ENCODE peak calls at places on chromosomes 7 and 10, in five cellular contexts. L is Panc1; J is CD4-positive, CD25-positive, alpha-beta regulatory T cell; M is stomach; D is thoracic aorta. A is an unnamed sample. For H3K9me3, the result is how much of the 10 kb centered on the place peaks cover.

GRCh38 chr10:96511044-96511945 is 2.4 kb downstream of the TLL2 start:
- DNase-seq in L (peak), J (peak), M (peak), D (no peak), A (no peak)

GRCh38 chr7:43637114-43637806 is 54.4 kb downstream of the STK17A start:
- DNase-seq in L (no peak), J (peak), M (no peak), D (no peak), A (no peak)

GRCh38 chr7:138833596-138833995 is 35.6 kb upstream of the ATP6V0A4 start:
- DNase-seq in L (no peak), J (no peak), M (no peak), D (no peak), A (no peak)

GRCh38 chr7:74455933-74456332 is 2.2 kb downstream of the GTF2IRD1 start:
- DNase-seq in L (no peak), J (no peak), M (no peak), D (no peak), A (no peak)

GRCh38 chr7:71303566-71303965 is 171.6 kb downstream of the GALNT17 start:
- DNase-seq in L (no peak), J (no peak), M (no peak), D (no peak), A (no peak)

GRCh38 chr7:128909605-128910568 is 622 bp downstream of the KCP start:
- DNase-seq in L (no peak), J (no peak), M (no peak), D (no peak), A (no peak)

GRCh38 chr10:77746313-77746712 is 108.7 kb upstream of the KCNMA1 start:
- DNase-seq in L (no peak), J (no peak), M (no peak), D (no peak), A (no peak)

GRCh38 chr7:46486264-46487206 is 565.5 kb upstream of the IGFBP3 start:
- DNase-seq in L (peak), J (no peak), M (no peak), D (peak), A (no peak)

GRCh38 chr10:99395750-99396445 is 34.5 kb downstream of the GOT1 start:
- DNase-seq in L (no peak), J (no peak), M (no peak), D (no peak), A (no peak)

GRCh38 chr10:74234569-74234968 is 83.5 kb downstream of the ADK start:
- DNase-seq in L (no peak), J (peak), M (no peak), D (no peak), A (no peak)

GRCh38 chr10:78781251-78781913 is 287.4 kb upstream of the ZMIZ1 start:
- DNase-seq in L (no peak), J (no peak), M (no peak), D (no peak), A (no peak)

GRCh38 chr7:46485481-46486065 is 564.5 kb upstream of the IGFBP3 start:
- DNase-seq in L (no peak), J (no peak), M (no peak), D (no peak), A (no peak)

GRCh38 chr7:48617988-48618387 is 306.4 kb upstream of the CDC14C start:
- DNase-seq in L (no peak), J (no peak), M (no peak), D (no peak), A (no peak)

GRCh38 chr10:79488303-79488702 is 24.0 kb upstream of the EIF5AL1 start:
- DNase-seq in L (no peak), J (no peak), M (peak), D (peak), A (no peak)

GRCh38 chr10:28676968-28677888 is at the start of gene BAMBI:
- DNase-seq in L (no peak), J (peak), M (peak), D (peak), A (peak)

GRCh38 chr10:47454294-47455058 is 29.4 kb downstream of the ANXA8 start:
- DNase-seq in L (no peak), J (no peak), M (no peak), D (no peak), A (no peak)

GRCh38 chr7:140876519-140877248 is 48.0 kb downstream of the BRAF start:
- DNase-seq in L (no peak), J (no peak), M (no peak), D (no peak), A (no peak)

DNA sequence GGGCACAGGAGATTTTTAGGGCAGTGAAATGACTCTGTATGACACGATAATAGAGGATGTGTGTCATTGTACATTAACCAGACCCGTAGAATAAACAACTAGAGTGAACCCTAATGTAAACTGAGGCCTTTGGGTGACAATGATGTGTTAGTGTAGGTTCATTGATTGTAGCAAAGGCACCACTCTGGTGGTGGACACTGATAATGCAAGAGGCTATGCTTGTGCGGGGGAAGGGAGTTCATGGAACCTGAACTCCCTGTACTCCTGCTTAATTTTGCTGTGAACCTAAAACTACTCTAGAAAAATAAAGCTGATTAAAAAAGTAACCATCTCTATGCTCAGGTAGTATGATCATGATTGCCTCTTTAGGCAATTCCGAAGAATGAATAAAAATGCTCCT is 96.3 kb upstream of the VIPR2 start:
- DNase-seq in L (no peak), J (no peak), M (no peak), D (no peak), A (no peak)
- H3K9me3 ChIP-seq in L (under half), J (under half), M (under half), D (under half), A (under half)

GRCh38 chr7:158491094-158491493 is 96.5 kb downstream of the PTPRN2 start:
- DNase-seq in L (no peak), J (no peak), M (no peak), D (no peak), A (no peak)

GRCh38 chr7:158488225-158488889 is 99.3 kb downstream of the PTPRN2 start:
- DNase-seq in L (no peak), J (no peak), M (no peak), D (no peak), A (no peak)

GRCh38 chr7:158489462-158490155 is 98.0 kb downstream of the PTPRN2 start:
- DNase-seq in L (no peak), J (no peak), M (no peak), D (no peak), A (no peak)

GRCh38 chr7:158492372-158492771 is 95.3 kb downstream of the PTPRN2 start:
- DNase-seq in L (no peak), J (no peak), M (no peak), D (no peak), A (no peak)

DNA sequence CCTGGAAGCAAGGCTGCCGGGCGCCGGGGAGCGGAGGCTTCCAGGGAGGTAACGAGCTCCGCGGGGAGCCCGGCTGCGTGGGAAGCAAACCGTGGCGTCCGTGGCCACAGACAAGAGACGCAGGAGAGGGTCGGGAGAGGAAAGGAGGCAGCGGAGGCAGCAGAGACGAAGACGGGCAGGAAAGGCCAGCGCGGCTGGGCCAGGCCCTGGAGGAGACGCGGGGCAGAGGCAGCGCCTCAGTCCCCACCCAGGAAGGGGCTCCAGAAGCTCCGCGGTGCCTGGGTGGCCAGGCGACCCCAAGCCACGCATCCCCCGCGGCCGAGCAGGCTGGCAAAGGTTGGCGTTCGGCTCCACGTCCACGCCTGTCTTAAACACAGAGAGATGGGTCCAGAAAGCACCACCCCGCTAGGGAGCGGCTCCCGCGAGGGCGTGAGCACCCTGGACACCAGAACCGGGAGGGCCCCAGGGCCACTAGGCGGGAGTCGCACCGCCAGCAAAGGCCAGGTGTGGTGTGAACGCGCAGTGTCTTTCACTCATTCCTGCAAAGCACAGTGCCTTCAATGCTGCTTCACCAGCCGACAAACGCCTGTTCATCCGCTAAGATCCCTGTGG is 97.3 kb downstream of the PTPRN2 start:
- DNase-seq in L (no peak), J (no peak), M (no peak), D (no peak), A (no peak)
- H3K9me3 ChIP-seq in L (under half), J (under half), M (under half), D (under half), A (under half)

GRCh38 chr10:4278161-4278560 is 493.2 kb upstream of the KLF6 start:
- DNase-seq in L (no peak), J (no peak), M (no peak), D (no peak), A (no peak)
- H3K9me3 ChIP-seq in L (under half), J (under half), M (under half), D (under half), A (under half)

GRCh38 chr7:57432583-57432982 is 17.4 kb upstream of the ZNF716 start:
- DNase-seq in L (no peak), J (no peak), M (no peak), D (no peak), A (no peak)
- H3K9me3 ChIP-seq in L (under half), J (under half), M (under half), D (under half), A (under half)

GRCh38 chr10:107873007-107873406 is 708.5 kb upstream of the SORCS1 start:
- DNase-seq in L (no peak), J (no peak), M (no peak), D (no peak), A (no peak)
- H3K9me3 ChIP-seq in L (under half), J (under half), M (under half), D (under half), A (under half)

DNA sequence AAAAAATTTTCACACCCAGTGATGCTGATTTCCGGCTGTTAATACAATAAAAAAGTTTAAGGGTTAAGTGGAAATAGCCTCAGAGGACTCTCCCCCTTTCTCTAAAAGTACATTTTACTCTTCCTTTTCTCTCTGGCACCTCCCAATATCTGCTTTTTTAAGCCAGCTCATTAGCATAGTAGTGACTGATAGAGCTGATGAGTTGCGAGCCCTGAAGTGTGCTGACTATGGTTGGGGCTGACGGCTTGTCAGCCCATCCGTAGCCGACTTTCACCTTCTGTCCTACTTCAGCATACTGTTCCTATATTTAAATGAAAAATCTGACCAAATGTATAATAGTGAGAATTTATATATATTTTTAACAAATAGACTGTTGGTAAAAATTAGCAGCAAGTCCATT is 80.0 kb downstream of the SHH start:
- DNase-seq in L (no peak), J (no peak), M (no peak), D (no peak), A (no peak)
- H3K9me3 ChIP-seq in L (under half), J (under half), M (under half), D (under half), A (under half)

DNA sequence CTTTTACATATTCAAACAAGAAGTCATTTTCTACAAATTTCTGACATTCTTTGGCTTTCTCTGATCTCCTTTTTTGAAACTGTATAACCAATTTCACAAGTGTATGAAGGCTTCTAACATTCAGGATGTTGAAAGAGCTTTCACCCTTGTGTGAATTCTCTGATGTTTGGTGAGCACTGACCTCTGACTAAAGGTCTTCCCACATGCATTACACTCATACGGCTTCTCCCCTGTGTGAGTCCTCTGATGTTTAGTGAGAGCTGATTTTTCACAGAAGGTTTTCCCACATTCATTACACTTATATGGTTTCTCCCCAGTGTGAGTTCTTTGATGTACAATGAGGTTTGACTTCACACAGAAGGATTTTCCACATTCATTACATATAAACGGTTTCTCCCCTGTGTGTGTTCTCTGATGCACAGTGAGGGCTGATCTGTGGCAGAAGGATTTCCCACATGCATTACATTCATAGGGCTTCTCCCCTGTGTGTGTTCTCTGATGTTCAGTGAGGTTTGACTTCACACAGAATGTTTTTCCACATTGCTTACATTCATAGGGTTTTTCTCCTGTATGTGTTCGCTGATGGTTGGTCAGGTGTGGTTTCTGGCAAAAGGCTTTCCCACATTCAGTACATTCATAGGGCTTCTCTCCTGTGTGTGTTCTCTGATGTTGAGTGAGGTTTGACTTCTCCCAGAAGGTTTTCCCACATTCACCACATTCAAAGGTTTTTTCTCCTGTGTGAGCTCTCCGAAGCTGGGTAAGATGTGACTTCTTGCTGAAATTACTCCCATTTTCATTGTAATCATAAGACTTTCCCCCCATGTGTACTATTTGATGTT is 25.7 kb downstream of the ZNF248 start:
- DNase-seq in L (no peak), J (no peak), M (no peak), D (no peak), A (no peak)
- H3K9me3 ChIP-seq in L (under half), J (half or more), M (under half), D (half or more), A (under half)

DNA sequence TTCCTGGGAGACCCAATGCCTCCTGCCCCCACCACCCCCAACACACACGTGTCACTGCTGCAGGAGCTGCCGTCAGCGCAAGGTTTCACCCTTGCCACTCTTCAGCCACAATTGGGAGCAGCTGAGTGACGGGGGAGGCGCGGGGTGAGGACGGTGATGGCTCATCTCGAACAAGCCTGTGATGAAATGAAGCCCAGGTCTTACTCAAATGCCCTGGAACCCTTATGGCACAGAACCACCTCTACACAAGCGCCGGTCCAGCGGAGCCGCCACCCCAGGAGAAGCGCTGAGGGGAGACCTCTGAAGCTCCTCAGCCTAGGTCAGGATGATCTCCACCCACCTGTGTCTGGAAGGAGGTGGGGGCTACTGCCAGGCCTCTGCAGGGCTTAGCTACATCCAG is 25.7 kb downstream of the PDIA4 start:
- DNase-seq in L (no peak), J (no peak), M (no peak), D (no peak), A (no peak)
- H3K9me3 ChIP-seq in L (under half), J (under half), M (under half), D (under half), A (under half)